ENCODE peak calls at places on chromosomes 4 and X, in nine cellular contexts. R is foreskin fibroblast, O is HepG2, D is endothelial cell, T is CD14-positive monocyte, U is astrocyte of the cerebellum, F is uterus, P is body of pancreas, S is fibroblast of villous mesenchyme. Y is an unnamed sample.
A peak's percentile ranks its signal among the peaks of the same experiment; 100 is the strongest.

GRCh38 chr4:78100060-78100459 is 42.9 kb downstream of the FRAS1 start:
- DNase-seq in R (peak; percentile 23), O (no peak), D (no peak), T (no peak), U (no peak), F (no peak), P (no peak), S (no peak), Y (no peak)

GRCh38 chr4:17770845-17771244 is 10.6 kb downstream of the FAM184B start:
- DNase-seq in R (no peak), O (no peak), D (no peak), T (no peak), U (no peak), F (no peak), P (no peak), S (no peak), Y (no peak)

GRCh38 chr4:123386608-123387007 is 10.0 kb upstream of the SPRY1 start:
- DNase-seq in R (peak; percentile 18), O (no peak), D (no peak), T (no peak), U (no peak), F (no peak), P (no peak), S (peak; percentile 60), Y (no peak)

GRCh38 chr4:154577324-154577723 is 13.2 kb downstream of the FGA start:
- DNase-seq in R (no peak), O (peak; percentile 94), D (no peak), T (no peak), U (no peak), F (no peak), P (no peak), S (no peak), Y (no peak)

GRCh38 chrX:1239681-1240142 is 27.3 kb upstream of the CRLF2 start:
- DNase-seq in R (no peak), O (no peak), D (no peak), T (peak; percentile 100), U (no peak), F (peak; percentile 16), P (peak; percentile 15), S (no peak), Y (no peak)

GRCh38 chr4:16695896-16696295 is 202.5 kb downstream of the LDB2 start:
- DNase-seq in R (no peak), O (no peak), D (no peak), T (no peak), U (no peak), F (no peak), P (no peak), S (no peak), Y (no peak)

GRCh38 chr4:13601060-13601459 is 26.5 kb downstream of the BOD1L1 start:
- DNase-seq in R (no peak), O (no peak), D (no peak), T (peak; percentile 57), U (no peak), F (no peak), P (no peak), S (no peak), Y (no peak)

GRCh38 chr4:113382704-113383103 is 333.3 kb downstream of the ANK2 start:
- DNase-seq in R (no peak), O (no peak), D (no peak), T (no peak), U (no peak), F (no peak), P (no peak), S (no peak), Y (no peak)

GRCh38 chrX:54495814-54496516 is at the start of gene FGD1:
- DNase-seq in R (no peak), O (no peak), D (peak; percentile 55), T (no peak), U (no peak), F (peak; percentile 79), P (peak; percentile 72), S (peak; percentile 51), Y (no peak)

GRCh38 chr4:169604131-169604900 is 8.1 kb downstream of the NEK1 start:
- DNase-seq in R (peak; percentile 64), O (no peak), D (no peak), T (no peak), U (no peak), F (no peak), P (no peak), S (peak; percentile 79), Y (no peak)

GRCh38 chr4:110620352-110621327 is 2.2 kb downstream of the PITX2 start:
- DNase-seq in R (peak; percentile 29), O (no peak), D (peak; percentile 77), T (no peak), U (no peak), F (no peak), P (no peak), S (peak; percentile 66), Y (no peak)

GRCh38 chr4:67122029-67122428 is 423.3 kb downstream of the CENPC start:
- DNase-seq in R (no peak), O (peak; percentile 13), D (peak; percentile 31), T (no peak), U (no peak), F (no peak), P (no peak), S (no peak), Y (no peak)

GRCh38 chr4:148391056-148391455 is 51.2 kb downstream of the NR3C2 start:
- DNase-seq in R (no peak), O (no peak), D (no peak), T (no peak), U (no peak), F (no peak), P (no peak), S (no peak), Y (no peak)

GRCh38 chr4:169147217-169147616 is 123.5 kb downstream of the SH3RF1 start:
- DNase-seq in R (peak; percentile 48), O (no peak), D (no peak), T (no peak), U (no peak), F (no peak), P (no peak), S (no peak), Y (peak; percentile 35)

GRCh38 chrX:97026406-97026805 is 142.7 kb downstream of the RPA4 start:
- DNase-seq in R (no peak), O (no peak), D (peak; percentile 2), T (no peak), U (no peak), F (no peak), P (no peak), S (peak; percentile 15), Y (no peak)

GRCh38 chrX:46913710-46914109 is 1.5 kb downstream of the JADE3 start:
- DNase-seq in R (peak; percentile 7), O (peak; percentile 39), D (peak; percentile 4), T (no peak), U (no peak), F (peak; percentile 14), P (peak; percentile 33), S (peak; percentile 53), Y (no peak)

GRCh38 chr4:121711263-121712000 is 14.7 kb upstream of the ANXA5 start:
- DNase-seq in R (peak; percentile 98), O (peak; percentile 70), D (peak; percentile 75), T (peak; percentile 74), U (peak; percentile 93), F (peak; percentile 92), P (peak; percentile 62), S (peak; percentile 92), Y (peak; percentile 85)

GRCh38 chr4:98506462-98507132 is 151.8 kb downstream of the TSPAN5 start:
- DNase-seq in R (no peak), O (no peak), D (peak; percentile 30), T (no peak), U (no peak), F (no peak), P (no peak), S (no peak), Y (no peak)

GRCh38 chrX:105821471-105822081 is 763 bp upstream of the NRK start:
- DNase-seq in R (no peak), O (no peak), D (no peak), T (no peak), U (peak; percentile 12), F (no peak), P (peak; percentile 23), S (no peak), Y (no peak)

GRCh38 chrX:105829006-105829405 is 6.7 kb downstream of the NRK start:
- DNase-seq in R (no peak), O (no peak), D (no peak), T (no peak), U (no peak), F (no peak), P (no peak), S (no peak), Y (no peak)

GRCh38 chrX:105820247-105820646 is 2.1 kb upstream of the NRK start:
- DNase-seq in R (no peak), O (no peak), D (no peak), T (no peak), U (no peak), F (no peak), P (no peak), S (no peak), Y (no peak)

GRCh38 chrX:105822138-105823091 is at the start of gene NRK:
- DNase-seq in R (no peak), O (no peak), D (no peak), T (no peak), U (no peak), F (peak; percentile 30), P (no peak), S (no peak), Y (no peak)

GRCh38 chrX:105823092-105823454 is 734 bp downstream of the NRK start:
- DNase-seq in R (no peak), O (no peak), D (no peak), T (no peak), U (no peak), F (no peak), P (no peak), S (no peak), Y (no peak)
- TF ChIP-seq CTCF in R (no peak), O (no peak), D (no peak), T (no peak), U (no peak), F (no peak), P (no peak), S (no peak), Y (no peak)

GRCh38 chr4:86403575-86403974 is 43.7 kb upstream of the MAPK10 start:
- DNase-seq in R (no peak), O (no peak), D (no peak), T (no peak), U (no peak), F (no peak), P (no peak), S (no peak), Y (no peak)
- TF ChIP-seq CTCF in R (no peak), O (no peak), D (no peak), T (no peak), U (no peak), F (no peak), P (no peak), S (no peak), Y (no peak)

DNA sequence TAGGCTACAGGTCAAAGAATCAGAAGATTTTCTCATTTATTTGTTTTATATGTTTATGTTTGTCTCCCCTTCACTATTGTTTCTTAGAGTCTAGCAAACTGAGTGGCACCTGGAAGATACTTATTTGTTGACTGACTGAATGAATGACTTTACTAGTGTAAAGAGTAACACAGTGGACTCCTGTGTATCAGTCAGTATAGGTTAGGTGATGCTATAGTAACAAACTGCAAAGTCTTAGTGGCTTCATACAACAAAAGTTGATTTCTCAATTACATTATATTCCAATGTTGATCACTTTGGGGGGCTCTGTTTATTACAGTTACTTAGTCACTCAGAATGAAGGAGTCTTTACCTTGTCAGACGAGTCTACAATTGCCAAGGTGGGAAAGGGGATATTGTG is 76.6 kb downstream of the DCK start:
- DNase-seq in R (no peak), O (no peak), D (no peak), T (no peak), U (no peak), F (no peak), P (no peak), S (no peak), Y (no peak)
- TF ChIP-seq CTCF in R (no peak), O (no peak), D (no peak), T (no peak), U (no peak), F (no peak), P (no peak), S (no peak), Y (no peak)

GRCh38 chr4:76306882-76307669 is 543 bp downstream of the STBD1 start:
- DNase-seq in R (peak; percentile 49), O (peak; percentile 19), D (peak; percentile 47), T (peak; percentile 49), U (no peak), F (peak; percentile 57), P (peak; percentile 70), S (peak; percentile 51), Y (no peak)
- TF ChIP-seq CTCF in R (peak; percentile 51), O (peak; percentile 73), D (no peak), T (peak; percentile 22), U (peak; percentile 53), F (peak; percentile 33), P (peak; percentile 48), S (peak; percentile 42), Y (peak; percentile 28)

Y was measured in HFF-Myc.